ENCODE peak calls at places on chromosomes 7 and 10, in ten cellular contexts. N is left colon; M is GM03348; R is activated naive CD8-positive, alpha-beta T cell treated with anti-CD3 and anti-CD28 coated beads, Interleukin-2, amount 50 U/mL, for 24 hours; Y is GM13977; F is psoas muscle; T is neuronal stem cell; I is ELR; Q is NAMALWA; C is GM12892. E is an unnamed sample.
A peak's percentile ranks its signal among the peaks of the same experiment; 100 is the strongest.

GRCh38 chr7:159013181-159013690 is 131.4 kb downstream of the VIPR2 start:
- DNase-seq in N (no peak), F (peak; percentile 53), R (no peak), Y (no peak), M (no peak), I (no peak), C (no peak), T (no peak), Q (no peak), E (peak; percentile 60)

GRCh38 chr10:103727546-103727963 is 127.8 kb downstream of the SH3PXD2A start:
- DNase-seq in F (no peak), R (no peak), Y (no peak), T (no peak), Q (no peak), C (no peak), M (no peak), I (no peak), N (no peak), E (peak; percentile 79)

GRCh38 chr7:131026297-131027003 is 292.4 kb upstream of the KLF14 start:
- DNase-seq in I (peak; percentile 86), R (no peak), T (no peak), Y (no peak), N (no peak), Q (no peak), M (peak; percentile 36), F (no peak), C (no peak), E (no peak)

GRCh38 chr10:97532935-97533671 is 34.4 kb downstream of the UBTD1 start:
- DNase-seq in I (peak; percentile 42), M (no peak), C (no peak), N (no peak), Q (no peak), F (peak; percentile 76), Y (no peak), R (no peak), T (no peak), E (no peak)

GRCh38 chr10:5530846-5531557 is 6.2 kb downstream of the CALML3 start:
- DNase-seq in R (no peak), M (no peak), T (no peak), F (peak; percentile 14), I (no peak), C (no peak), Y (no peak), Q (no peak), N (peak; percentile 10), E (peak; percentile 48)

GRCh38 chr7:67518580-67518979 is 521.9 kb downstream of the TYW1 start:
- DNase-seq in R (no peak), F (no peak), Y (no peak), Q (no peak), T (no peak), M (no peak), N (no peak), I (no peak), C (no peak), E (no peak)

GRCh38 chr7:152014722-152015121 is 10.8 kb upstream of the GALNT11 start:
- DNase-seq in R (no peak), I (no peak), T (no peak), M (no peak), Y (no peak), N (no peak), F (no peak), C (no peak), Q (no peak), E (no peak)

GRCh38 chr10:24616536-24616935 is 107.2 kb downstream of the ARHGAP21 start:
- DNase-seq in C (no peak), I (peak; percentile 76), Q (no peak), F (no peak), T (no peak), N (no peak), Y (no peak), R (no peak), M (peak; percentile 16), E (no peak)

GRCh38 chr7:36390199-36391090 is 783 bp downstream of the ANLN start:
- DNase-seq in Y (peak; percentile 43), N (peak; percentile 88), M (peak; percentile 91), R (peak; percentile 77), C (no peak), T (peak; percentile 75), Q (no peak), F (peak; percentile 73), I (peak; percentile 95), E (peak; percentile 69)

E was measured in sciatic nerve.